ENCODE peak calls at places on chromosomes 6 and 20, in four cellular contexts. One of them, this sample, is unnamed.

GRCh38 chr6:7151381-7151780 is 43.6 kb downstream of the RREB1 start:
- DNase-seq in fibroblast of villous mesenchyme: no peak
- DNase-seq in transverse colon: no peak
- DNase-seq in dorsolateral prefrontal cortex: no peak
- DNase-seq in this sample: no peak

GRCh38 chr20:16363832-16364687 is 209.2 kb downstream of the KIF16B start:
- DNase-seq in dorsolateral prefrontal cortex: no peak
- DNase-seq in fibroblast of villous mesenchyme: peak; percentile 50
- DNase-seq in transverse colon: no peak
- DNase-seq in this sample: no peak

GRCh38 chr6:87029711-87030314 is 65.1 kb downstream of the CGA start:
- DNase-seq in dorsolateral prefrontal cortex: no peak
- DNase-seq in transverse colon: no peak
- DNase-seq in fibroblast of villous mesenchyme: peak; percentile 65
- DNase-seq in this sample: peak; percentile 22

GRCh38 chr6:119340766-119341487 is 8.6 kb downstream of the MAN1A1 start:
- DNase-seq in fibroblast of villous mesenchyme: peak; percentile 61
- DNase-seq in transverse colon: no peak
- DNase-seq in dorsolateral prefrontal cortex: no peak
- DNase-seq in this sample: no peak

GRCh38 chr20:44701889-44702288 is 13.3 kb upstream of the CCN5 start:
- DNase-seq in fibroblast of villous mesenchyme: no peak
- DNase-seq in transverse colon: no peak
- DNase-seq in dorsolateral prefrontal cortex: no peak
- DNase-seq in this sample: no peak

GRCh38 chr20:35325385-35325784 is 33.2 kb upstream of the FAM83C start:
- DNase-seq in transverse colon: no peak
- DNase-seq in dorsolateral prefrontal cortex: no peak
- DNase-seq in fibroblast of villous mesenchyme: no peak
- DNase-seq in this sample: no peak

GRCh38 chr6:113049190-113049589 is 702.1 kb downstream of the RFPL4B start:
- DNase-seq in transverse colon: no peak
- DNase-seq in dorsolateral prefrontal cortex: no peak
- DNase-seq in fibroblast of villous mesenchyme: no peak
- DNase-seq in this sample: no peak

GRCh38 chr6:103191391-103192093 is 1668.2 kb downstream of the HACE1 start:
- DNase-seq in fibroblast of villous mesenchyme: no peak
- DNase-seq in dorsolateral prefrontal cortex: no peak
- DNase-seq in transverse colon: no peak
- DNase-seq in this sample: no peak

GRCh38 chr20:48722737-48723191 is 105.0 kb downstream of the PREX1 start:
- DNase-seq in fibroblast of villous mesenchyme: peak; percentile 41
- DNase-seq in dorsolateral prefrontal cortex: no peak
- DNase-seq in transverse colon: no peak
- DNase-seq in this sample: no peak

GRCh38 chr6:124780621-124781020 is 181.6 kb upstream of the RNF217 start:
- DNase-seq in fibroblast of villous mesenchyme: no peak
- DNase-seq in transverse colon: no peak
- DNase-seq in dorsolateral prefrontal cortex: no peak
- DNase-seq in this sample: peak; percentile 6

GRCh38 chr6:74091133-74091793 is 395.3 kb downstream of the CD109 start:
- DNase-seq in fibroblast of villous mesenchyme: peak; percentile 52
- DNase-seq in dorsolateral prefrontal cortex: no peak
- DNase-seq in transverse colon: no peak
- DNase-seq in this sample: no peak

GRCh38 chr6:74096329-74096728 is 400.3 kb downstream of the CD109 start:
- DNase-seq in dorsolateral prefrontal cortex: no peak
- DNase-seq in transverse colon: no peak
- DNase-seq in fibroblast of villous mesenchyme: no peak
- DNase-seq in this sample: no peak

GRCh38 chr6:74087898-74088297 is 391.9 kb downstream of the CD109 start:
- DNase-seq in fibroblast of villous mesenchyme: peak; percentile 55
- DNase-seq in dorsolateral prefrontal cortex: no peak
- DNase-seq in transverse colon: no peak
- DNase-seq in this sample: no peak

GRCh38 chr6:74091794-74092157 is 395.8 kb downstream of the CD109 start:
- DNase-seq in fibroblast of villous mesenchyme: peak; percentile 21
- DNase-seq in transverse colon: no peak
- DNase-seq in dorsolateral prefrontal cortex: no peak
- DNase-seq in this sample: no peak
- H3K4me3 ChIP-seq in fibroblast of villous mesenchyme: no peak overlapping the region
- H3K4me3 ChIP-seq in transverse colon: no peak overlapping the region
- H3K4me3 ChIP-seq in dorsolateral prefrontal cortex: no peak overlapping the region
- H3K4me3 ChIP-seq in this sample: no peak overlapping the region

DNA sequence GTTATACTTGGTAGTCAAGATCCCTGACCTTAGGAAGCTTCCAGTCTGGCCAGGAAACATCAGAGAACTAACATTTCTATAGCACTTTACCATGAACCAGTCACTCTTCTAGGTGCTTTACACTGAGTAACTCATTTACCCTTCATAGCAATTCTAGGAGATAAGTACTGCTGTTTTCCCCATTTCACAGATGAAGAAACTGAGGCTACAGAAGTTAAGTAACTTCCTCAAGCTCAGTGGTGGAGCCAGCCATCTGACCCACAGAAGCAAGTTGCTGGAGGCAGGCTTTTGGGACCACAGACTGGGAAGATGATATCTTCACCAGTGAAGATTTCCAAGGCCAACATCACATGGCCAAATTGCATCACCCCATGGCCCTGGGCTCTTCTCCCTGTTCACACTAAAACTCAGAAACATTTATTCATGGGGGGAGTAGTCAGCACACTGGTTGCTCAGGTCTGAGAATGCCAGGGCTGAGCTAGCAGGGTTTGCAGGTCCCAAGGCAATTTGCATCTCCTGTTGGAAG is 70.3 kb downstream of the UNC5CL start:
- DNase-seq in transverse colon: no peak
- DNase-seq in fibroblast of villous mesenchyme: no peak
- DNase-seq in dorsolateral prefrontal cortex: no peak
- DNase-seq in this sample: no peak
- TF ChIP-seq CTCF in transverse colon: no peak
- TF ChIP-seq CTCF in fibroblast of villous mesenchyme: no peak
- TF ChIP-seq CTCF in dorsolateral prefrontal cortex: no peak
- TF ChIP-seq CTCF in this sample: no peak

GRCh38 chr6:98845201-98846020 is 11.0 kb downstream of the POU3F2 start:
- DNase-seq in dorsolateral prefrontal cortex: peak; percentile 93
- DNase-seq in fibroblast of villous mesenchyme: peak; percentile 82
- DNase-seq in transverse colon: peak; percentile 70
- DNase-seq in this sample: peak; percentile 51

GRCh38 chr6:98848539-98849210 is 14.3 kb downstream of the POU3F2 start:
- DNase-seq in transverse colon: no peak
- DNase-seq in fibroblast of villous mesenchyme: no peak
- DNase-seq in dorsolateral prefrontal cortex: no peak
- DNase-seq in this sample: no peak

GRCh38 chr6:98846021-98846380 is 11.6 kb downstream of the POU3F2 start:
- DNase-seq in fibroblast of villous mesenchyme: no peak
- DNase-seq in transverse colon: no peak
- DNase-seq in dorsolateral prefrontal cortex: no peak
- DNase-seq in this sample: no peak

GRCh38 chr6:98847392-98847766 is 13.0 kb downstream of the POU3F2 start:
- DNase-seq in fibroblast of villous mesenchyme: no peak
- DNase-seq in dorsolateral prefrontal cortex: no peak
- DNase-seq in transverse colon: no peak
- DNase-seq in this sample: no peak

GRCh38 chr6:98847767-98848538 is 13.6 kb downstream of the POU3F2 start:
- DNase-seq in fibroblast of villous mesenchyme: no peak
- DNase-seq in transverse colon: no peak
- DNase-seq in dorsolateral prefrontal cortex: no peak
- DNase-seq in this sample: no peak
- H3K4me3 ChIP-seq in fibroblast of villous mesenchyme: peak overlapping the region; percentile 27
- H3K4me3 ChIP-seq in transverse colon: peak overlapping the region; percentile 11
- H3K4me3 ChIP-seq in dorsolateral prefrontal cortex: no peak overlapping the region
- H3K4me3 ChIP-seq in this sample: no peak overlapping the region

GRCh38 chr6:29553268-29554057 is 6.1 kb downstream of the UBD start:
- DNase-seq in dorsolateral prefrontal cortex: no peak
- DNase-seq in transverse colon: peak; percentile 46
- DNase-seq in fibroblast of villous mesenchyme: peak; percentile 76
- DNase-seq in this sample: peak; percentile 11
- TF ChIP-seq CTCF in dorsolateral prefrontal cortex: no peak
- TF ChIP-seq CTCF in transverse colon: no peak
- TF ChIP-seq CTCF in fibroblast of villous mesenchyme: peak; percentile 11
- TF ChIP-seq CTCF in this sample: peak; percentile 3

DNA sequence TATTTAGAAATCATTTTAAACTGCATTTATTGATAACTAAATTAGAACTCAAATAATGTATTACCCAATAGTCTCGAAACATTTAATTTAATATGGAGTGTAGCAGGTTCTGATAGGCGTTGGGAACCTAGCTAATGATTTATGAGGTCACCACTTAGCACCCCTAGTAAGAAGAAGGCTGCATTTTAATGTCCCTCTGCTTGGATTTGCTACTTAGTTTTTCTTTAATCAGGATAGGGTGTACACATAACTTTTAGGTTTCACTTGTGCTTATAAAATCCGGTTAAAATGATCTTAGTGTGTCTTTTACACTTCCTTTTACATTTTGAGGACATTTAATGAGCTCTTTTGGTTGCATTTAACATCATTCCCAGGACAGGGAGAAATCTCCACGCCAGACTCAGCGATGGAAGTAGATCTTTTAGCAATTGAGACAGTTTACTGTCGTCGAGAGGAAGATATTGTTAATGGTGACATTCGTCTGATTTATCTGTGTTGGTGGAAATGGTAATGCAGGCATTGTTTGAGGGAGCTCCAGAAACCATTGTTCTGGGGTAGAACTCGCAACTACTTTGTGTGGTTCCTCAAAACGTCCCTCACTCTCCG is 5.6 kb downstream of the TFAP2A start:
- DNase-seq in fibroblast of villous mesenchyme: no peak
- DNase-seq in transverse colon: no peak
- DNase-seq in dorsolateral prefrontal cortex: no peak
- DNase-seq in this sample: no peak
- H3K4me3 ChIP-seq in fibroblast of villous mesenchyme: no peak overlapping the region
- H3K4me3 ChIP-seq in transverse colon: no peak overlapping the region
- H3K4me3 ChIP-seq in dorsolateral prefrontal cortex: no peak overlapping the region
- H3K4me3 ChIP-seq in this sample: peak overlapping the region; percentile 83

GRCh38 chr6:31738048-31738979 is 1.5 kb upstream of the MSH5 start:
- DNase-seq in dorsolateral prefrontal cortex: no peak
- DNase-seq in transverse colon: peak; percentile 84
- DNase-seq in fibroblast of villous mesenchyme: peak; percentile 84
- DNase-seq in this sample: peak; percentile 78
- TF ChIP-seq CTCF in dorsolateral prefrontal cortex: no peak
- TF ChIP-seq CTCF in transverse colon: no peak
- TF ChIP-seq CTCF in fibroblast of villous mesenchyme: peak; percentile 33
- TF ChIP-seq CTCF in this sample: peak; percentile 30

GRCh38 chr6:2768696-2769095 is 3.5 kb downstream of the WRNIP1 start:
- DNase-seq in dorsolateral prefrontal cortex: no peak
- DNase-seq in fibroblast of villous mesenchyme: no peak
- DNase-seq in transverse colon: no peak
- DNase-seq in this sample: no peak
- H3K4me3 ChIP-seq in dorsolateral prefrontal cortex: peak overlapping the region; percentile 88
- H3K4me3 ChIP-seq in fibroblast of villous mesenchyme: peak overlapping the region; percentile 86
- H3K4me3 ChIP-seq in transverse colon: peak overlapping the region; percentile 79
- H3K4me3 ChIP-seq in this sample: peak overlapping the region; percentile 90

GRCh38 chr20:3935956-3936340 is 46.8 kb downstream of the PANK2 start:
- DNase-seq in fibroblast of villous mesenchyme: no peak
- DNase-seq in dorsolateral prefrontal cortex: no peak
- DNase-seq in transverse colon: no peak
- DNase-seq in this sample: no peak

GRCh38 chr20:3933126-3933684 is 44.0 kb downstream of the PANK2 start:
- DNase-seq in fibroblast of villous mesenchyme: no peak
- DNase-seq in transverse colon: no peak
- DNase-seq in dorsolateral prefrontal cortex: no peak
- DNase-seq in this sample: no peak

GRCh38 chr20:3934628-3935027 is 45.4 kb downstream of the PANK2 start:
- DNase-seq in transverse colon: no peak
- DNase-seq in dorsolateral prefrontal cortex: no peak
- DNase-seq in fibroblast of villous mesenchyme: peak; percentile 61
- DNase-seq in this sample: no peak

GRCh38 chr20:3937618-3938017 is 48.4 kb downstream of the PANK2 start:
- DNase-seq in dorsolateral prefrontal cortex: no peak
- DNase-seq in transverse colon: no peak
- DNase-seq in fibroblast of villous mesenchyme: no peak
- DNase-seq in this sample: no peak

GRCh38 chr20:3935295-3935955 is 46.2 kb downstream of the PANK2 start:
- DNase-seq in fibroblast of villous mesenchyme: peak; percentile 38
- DNase-seq in dorsolateral prefrontal cortex: peak; percentile 45
- DNase-seq in transverse colon: no peak
- DNase-seq in this sample: no peak
- TF ChIP-seq CTCF in fibroblast of villous mesenchyme: no peak
- TF ChIP-seq CTCF in dorsolateral prefrontal cortex: no peak
- TF ChIP-seq CTCF in transverse colon: no peak
- TF ChIP-seq CTCF in this sample: no peak

GRCh38 chr6:11093591-11094410 is at the start of gene SMIM13:
- DNase-seq in fibroblast of villous mesenchyme: peak; percentile 98
- DNase-seq in dorsolateral prefrontal cortex: peak; percentile 97
- DNase-seq in transverse colon: peak; percentile 98
- DNase-seq in this sample: peak; percentile 93

GRCh38 chr6:11094411-11094851 is 797 bp downstream of the SMIM13 start:
- DNase-seq in dorsolateral prefrontal cortex: peak; percentile 31
- DNase-seq in fibroblast of villous mesenchyme: peak; percentile 56
- DNase-seq in transverse colon: peak; percentile 54
- DNase-seq in this sample: no peak

GRCh38 chr6:11098009-11098408 is 4.4 kb downstream of the SMIM13 start:
- DNase-seq in fibroblast of villous mesenchyme: no peak
- DNase-seq in transverse colon: no peak
- DNase-seq in dorsolateral prefrontal cortex: no peak
- DNase-seq in this sample: no peak

GRCh38 chr6:11097476-11097875 is 3.8 kb downstream of the SMIM13 start:
- DNase-seq in transverse colon: no peak
- DNase-seq in dorsolateral prefrontal cortex: no peak
- DNase-seq in fibroblast of villous mesenchyme: no peak
- DNase-seq in this sample: no peak

DNA sequence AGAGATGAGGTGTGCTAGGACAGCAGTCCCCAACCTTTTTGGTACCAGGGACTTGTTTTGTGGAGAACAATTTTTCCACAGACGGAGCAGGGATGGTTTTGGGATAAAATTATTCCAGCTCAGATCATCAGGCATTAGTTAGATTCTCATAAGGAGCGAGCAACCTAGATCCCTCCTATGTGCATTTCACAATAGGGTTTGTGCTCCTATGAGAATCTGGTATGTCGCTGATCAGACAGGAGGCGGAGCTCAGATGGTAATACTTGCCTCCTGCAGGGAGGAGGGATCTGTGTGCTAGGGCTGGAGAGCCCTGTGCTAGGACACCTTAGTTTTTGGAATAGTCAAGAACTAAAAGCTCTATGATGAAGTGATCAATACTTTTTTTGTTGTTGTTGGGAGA is 2.5 kb downstream of the SMIM13 start:
- DNase-seq in dorsolateral prefrontal cortex: no peak
- DNase-seq in fibroblast of villous mesenchyme: peak; percentile 67
- DNase-seq in transverse colon: peak; percentile 28
- DNase-seq in this sample: no peak
- H3K4me3 ChIP-seq in dorsolateral prefrontal cortex: peak overlapping the region; percentile 93
- H3K4me3 ChIP-seq in fibroblast of villous mesenchyme: peak overlapping the region; percentile 91
- H3K4me3 ChIP-seq in transverse colon: no peak overlapping the region
- H3K4me3 ChIP-seq in this sample: peak overlapping the region; percentile 80

GRCh38 chr6:39363280-39363679 is 40.8 kb upstream of the KCNK16 start:
- DNase-seq in fibroblast of villous mesenchyme: no peak
- DNase-seq in dorsolateral prefrontal cortex: no peak
- DNase-seq in transverse colon: no peak
- DNase-seq in this sample: no peak

GRCh38 chr6:39360378-39360777 is 37.9 kb upstream of the KCNK16 start:
- DNase-seq in transverse colon: no peak
- DNase-seq in dorsolateral prefrontal cortex: no peak
- DNase-seq in fibroblast of villous mesenchyme: no peak
- DNase-seq in this sample: no peak

GRCh38 chr6:39365281-39366074 is 43.0 kb upstream of the KCNK16 start:
- DNase-seq in dorsolateral prefrontal cortex: no peak
- DNase-seq in transverse colon: no peak
- DNase-seq in fibroblast of villous mesenchyme: peak; percentile 2
- DNase-seq in this sample: no peak

GRCh38 chr6:39361657-39362486 is 39.4 kb upstream of the KCNK16 start:
- DNase-seq in fibroblast of villous mesenchyme: peak; percentile 46
- DNase-seq in dorsolateral prefrontal cortex: peak; percentile 67
- DNase-seq in transverse colon: peak; percentile 67
- DNase-seq in this sample: peak; percentile 54

GRCh38 chr6:39362487-39362865 is 40.0 kb upstream of the KCNK16 start:
- DNase-seq in transverse colon: no peak
- DNase-seq in dorsolateral prefrontal cortex: peak; percentile 46
- DNase-seq in fibroblast of villous mesenchyme: no peak
- DNase-seq in this sample: no peak
- TF ChIP-seq CTCF in transverse colon: no peak
- TF ChIP-seq CTCF in dorsolateral prefrontal cortex: peak; percentile 51
- TF ChIP-seq CTCF in fibroblast of villous mesenchyme: no peak
- TF ChIP-seq CTCF in this sample: peak; percentile 0